ENCODE peak calls at places on chromosomes 16 and 17, in ten cellular contexts. D is mammary epithelial cell; U is tibial nerve; Q is ovary; J is CD8-positive, alpha-beta T cell; Z is heart right ventricle; E is hepatocyte; K is AG04450; F is psoas muscle; I is cardiac fibroblast. M is an unnamed sample.

GRCh38 chr17:51029568-51030463 is 90.9 kb downstream of the SPAG9 start:
- DNase-seq in U (no peak), F (no peak), Z (no peak), I (peak), Q (no peak), D (no peak), E (no peak), J (no peak), K (no peak), M (peak)

GRCh38 chr16:17526956-17527355 is 56.2 kb upstream of the XYLT1 start:
- DNase-seq in E (no peak), J (no peak), U (no peak), I (no peak), F (no peak), K (no peak), Z (no peak), Q (no peak), D (no peak), M (no peak)

GRCh38 chr17:7558544-7559306 is at the start of gene TNFSF13:
- DNase-seq in Z (no peak), Q (peak), F (peak), I (no peak), D (no peak), J (no peak), U (peak), K (no peak), E (no peak), M (no peak)

GRCh38 chr16:31421587-31421986 is 6.6 kb downstream of the COX6A2 start:
- DNase-seq in J (peak), D (peak), E (no peak), U (no peak), F (no peak), Z (no peak), I (no peak), Q (no peak), K (no peak), M (peak)

GRCh38 chr16:10930755-10931093 is 11.5 kb downstream of the DEXI start:
- DNase-seq in J (no peak), D (no peak), Z (no peak), Q (no peak), U (no peak), F (no peak), I (no peak), K (no peak), E (no peak), M (no peak)

GRCh38 chr16:31869511-31870201 is 4.0 kb upstream of the ZNF267 start:
- DNase-seq in K (peak), Z (peak), I (peak), F (no peak), Q (no peak), U (peak), J (peak), E (no peak), D (peak), M (peak)

GRCh38 chr17:77535435-77535834 is 394.7 kb downstream of the SEC14L1 start:
- DNase-seq in J (no peak), E (peak), Q (no peak), Z (no peak), F (peak), I (no peak), D (no peak), U (no peak), K (no peak), M (no peak)

GRCh38 chr16:66908762-66909559 is 9.7 kb downstream of the CDH16 start:
- DNase-seq in I (no peak), E (no peak), K (no peak), D (no peak), J (no peak), Z (no peak), U (no peak), F (peak), Q (no peak), M (no peak)

GRCh38 chr16:88022076-88023042 is 71.1 kb downstream of the BANP start:
- DNase-seq in J (no peak), U (no peak), E (no peak), D (no peak), I (no peak), Q (peak), Z (no peak), K (no peak), F (no peak), M (no peak)

GRCh38 chr17:49235896-49236295 is 5.3 kb upstream of the PHOSPHO1 start:
- DNase-seq in D (no peak), F (no peak), K (no peak), U (no peak), J (no peak), Z (no peak), Q (no peak), E (no peak), I (no peak), M (no peak)

GRCh38 chr17:63696381-63696961 is 3.5 kb downstream of the LIMD2 start:
- DNase-seq in F (no peak), Q (no peak), K (no peak), J (no peak), E (no peak), D (no peak), I (peak), U (no peak), Z (no peak), M (peak)

GRCh38 chr17:12229315-12229714 is 208.6 kb downstream of the MAP2K4 start:
- DNase-seq in I (no peak), J (no peak), D (no peak), Z (no peak), E (no peak), F (no peak), K (no peak), U (no peak), Q (peak), M (no peak)

GRCh38 chr17:5468075-5468473 is 708 bp downstream of the DHX33 start:
- DNase-seq in Z (no peak), U (no peak), I (no peak), J (no peak), Q (no peak), D (peak), E (no peak), F (no peak), K (no peak), M (no peak)
- H3K4me3 ChIP-seq in Z (peak), U (peak), I (peak), J (peak), Q (peak), D (peak), E (peak), F (peak), K (peak), M (peak)

GRCh38 chr17:17153709-17154108 is 52.4 kb downstream of the PLD6 start:
- DNase-seq in F (no peak), Q (no peak), U (no peak), J (no peak), E (no peak), I (no peak), K (no peak), D (no peak), Z (no peak), M (no peak)
- H3K4me3 ChIP-seq in F (no peak), Q (no peak), U (no peak), J (no peak), E (no peak), I (no peak), K (no peak), D (no peak), Z (no peak), M (no peak)

GRCh38 chr16:84600343-84601229 is 17.3 kb downstream of the COTL1 start:
- DNase-seq in Q (no peak), F (no peak), D (no peak), I (no peak), K (no peak), E (no peak), J (no peak), U (no peak), Z (no peak), M (no peak)
- H3K4me3 ChIP-seq in Q (no peak), F (no peak), D (no peak), I (no peak), K (no peak), E (no peak), J (peak), U (no peak), Z (no peak), M (no peak)

GRCh38 chr16:51049678-51050378 is 101.2 kb downstream of the SALL1 start:
- DNase-seq in K (no peak), Z (no peak), E (no peak), I (no peak), D (no peak), Q (no peak), J (no peak), U (no peak), F (no peak), M (no peak)
- H3K4me3 ChIP-seq in K (no peak), Z (no peak), E (no peak), I (no peak), D (no peak), Q (no peak), J (no peak), U (no peak), F (no peak), M (no peak)

GRCh38 chr17:60628252-60628889 is 28.4 kb downstream of the PPM1D start:
- DNase-seq in J (no peak), D (no peak), F (no peak), U (no peak), Z (no peak), E (no peak), I (no peak), K (no peak), Q (no peak), M (no peak)
- H3K4me3 ChIP-seq in J (no peak), D (no peak), F (no peak), U (no peak), Z (no peak), E (no peak), I (no peak), K (no peak), Q (no peak), M (no peak)

DNA sequence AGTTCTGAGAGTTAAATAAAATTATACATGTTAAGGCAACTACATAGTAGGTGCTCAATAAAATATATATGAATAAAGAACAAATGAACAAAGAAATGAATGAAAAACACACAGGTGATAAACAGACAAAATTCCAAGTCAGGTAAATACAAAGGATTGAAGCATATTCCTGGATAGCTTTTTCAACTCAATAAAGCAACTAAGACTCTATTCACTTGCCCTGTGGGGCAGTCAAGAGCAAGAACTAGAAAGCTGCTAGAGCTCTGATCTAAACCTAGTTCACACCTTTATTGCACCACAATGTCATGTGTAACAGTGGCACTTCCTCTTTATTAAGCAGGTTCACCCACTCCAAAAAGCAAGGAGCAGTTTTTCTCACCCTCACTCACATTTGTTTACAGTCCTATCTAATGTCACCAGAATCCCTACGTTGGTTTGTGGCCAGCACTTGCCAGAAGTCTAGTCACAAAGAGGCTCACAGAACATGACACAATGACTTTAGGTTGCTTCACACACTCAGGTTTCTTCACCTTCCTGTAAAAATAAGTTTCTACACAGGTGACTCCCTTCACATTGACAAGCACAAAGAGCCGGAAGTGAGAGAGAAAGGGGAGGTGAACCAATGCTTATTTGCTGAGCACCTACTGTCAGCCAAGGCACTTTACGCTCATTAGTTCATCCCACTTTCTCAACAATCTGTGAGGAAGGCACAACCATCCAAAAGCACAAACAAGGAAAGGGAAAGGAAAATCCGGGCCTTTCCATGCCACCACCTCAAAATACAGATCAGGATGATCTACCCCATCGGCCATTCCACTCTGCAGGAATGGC is 70.8 kb downstream of the XPO6 start:
- DNase-seq in I (no peak), J (peak), E (no peak), K (no peak), F (no peak), Q (no peak), D (no peak), Z (peak), U (no peak), M (peak)
- H3K4me3 ChIP-seq in I (no peak), J (peak), E (no peak), K (no peak), F (no peak), Q (no peak), D (no peak), Z (no peak), U (no peak), M (no peak)

DNA sequence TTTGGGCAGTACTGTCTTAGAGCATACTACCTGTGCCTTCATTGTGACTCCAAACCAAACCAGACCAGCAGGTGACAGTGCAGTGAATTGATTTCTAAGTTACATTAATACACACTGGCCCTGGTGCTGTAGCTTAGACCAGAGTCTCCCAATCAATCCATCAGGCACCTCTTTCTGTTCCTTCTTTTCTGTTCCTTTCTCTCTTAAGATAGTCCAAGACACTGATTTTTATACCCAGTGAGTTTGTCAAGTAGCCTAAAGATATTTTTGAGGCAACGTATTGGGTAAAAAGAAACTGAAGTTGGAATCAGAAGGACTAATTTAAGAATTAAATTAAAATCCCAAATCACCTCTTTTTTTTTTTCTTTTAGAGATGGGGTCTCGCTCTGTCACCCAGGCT is 43.1 kb downstream of the ABAT start:
- DNase-seq in E (no peak), D (no peak), K (no peak), I (no peak), U (no peak), Z (no peak), F (no peak), Q (no peak), J (no peak), M (no peak)
- H3K4me3 ChIP-seq in E (no peak), D (no peak), K (no peak), I (no peak), U (no peak), Z (no peak), F (no peak), Q (no peak), J (no peak), M (no peak)

GRCh38 chr16:54443352-54443751 is 156.8 kb upstream of the IRX3 start:
- DNase-seq in E (no peak), F (no peak), I (no peak), K (no peak), Q (no peak), Z (no peak), D (no peak), U (no peak), J (no peak), M (no peak)
- H3K4me3 ChIP-seq in E (no peak), F (no peak), I (no peak), K (no peak), Q (no peak), Z (no peak), D (no peak), U (no peak), J (no peak), M (no peak)

DNA sequence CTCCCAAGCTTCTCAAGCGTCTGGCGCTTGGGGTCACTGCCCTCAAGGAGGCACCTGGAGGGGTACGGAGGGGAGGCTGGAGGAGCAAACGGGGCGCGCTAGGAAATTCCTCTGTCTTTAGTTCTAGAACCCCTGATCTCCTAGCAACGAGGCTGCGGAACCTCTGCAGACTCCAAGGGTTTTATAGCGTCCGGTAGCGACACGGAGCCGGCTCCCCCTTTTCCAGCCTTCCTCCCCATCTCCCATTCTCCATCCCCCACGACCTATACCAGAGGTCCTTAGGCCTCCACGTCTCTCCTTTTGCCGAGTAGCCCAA is 601 bp upstream of the CDIPT start:
- DNase-seq in J (no peak), F (no peak), I (no peak), Q (no peak), E (no peak), D (no peak), Z (no peak), K (no peak), U (no peak), M (no peak)
- H3K4me3 ChIP-seq in J (no peak), F (peak), I (no peak), Q (no peak), E (no peak), D (no peak), Z (peak), K (peak), U (peak), M (peak)

M was measured in Jurkat, Clone E6-1.